ENCODE peak calls at places on chromosomes 5 and 9, in eight cellular contexts. One of them, this sample, is unnamed.

GRCh38 chr5:126808619-126809018 is 31.7 kb downstream of the LMNB1 start:
- DNase-seq in tibial nerve: no peak
- DNase-seq in endodermal cell: no peak
- DNase-seq in choroid plexus epithelial cell: peak
- DNase-seq in heart left ventricle: no peak
- DNase-seq in upper lobe of right lung: no peak
- DNase-seq in left ventricle myocardium inferior: no peak
- DNase-seq in cardiac muscle cell: peak
- DNase-seq in this sample: peak

GRCh38 chr5:148687427-148687826 is 33.1 kb upstream of the HTR4 start:
- DNase-seq in left ventricle myocardium inferior: no peak
- DNase-seq in choroid plexus epithelial cell: peak
- DNase-seq in cardiac muscle cell: peak
- DNase-seq in endodermal cell: peak
- DNase-seq in upper lobe of right lung: no peak
- DNase-seq in tibial nerve: no peak
- DNase-seq in heart left ventricle: no peak
- DNase-seq in this sample: peak

GRCh38 chr5:173916233-173916632 is 28.1 kb downstream of the CPEB4 start:
- DNase-seq in endodermal cell: no peak
- DNase-seq in choroid plexus epithelial cell: no peak
- DNase-seq in upper lobe of right lung: no peak
- DNase-seq in heart left ventricle: no peak
- DNase-seq in cardiac muscle cell: no peak
- DNase-seq in tibial nerve: no peak
- DNase-seq in left ventricle myocardium inferior: no peak
- DNase-seq in this sample: no peak

GRCh38 chr5:55438931-55439477 is 95.8 kb downstream of the PLPP1 start:
- DNase-seq in left ventricle myocardium inferior: no peak
- DNase-seq in heart left ventricle: no peak
- DNase-seq in tibial nerve: no peak
- DNase-seq in cardiac muscle cell: peak
- DNase-seq in endodermal cell: no peak
- DNase-seq in choroid plexus epithelial cell: peak
- DNase-seq in upper lobe of right lung: no peak
- DNase-seq in this sample: no peak

GRCh38 chr9:112556497-112557085 is 70.0 kb downstream of the KIAA1958 start:
- DNase-seq in cardiac muscle cell: peak
- DNase-seq in upper lobe of right lung: no peak
- DNase-seq in left ventricle myocardium inferior: no peak
- DNase-seq in heart left ventricle: no peak
- DNase-seq in tibial nerve: no peak
- DNase-seq in endodermal cell: no peak
- DNase-seq in choroid plexus epithelial cell: peak
- DNase-seq in this sample: peak

GRCh38 chr9:125822160-125822559 is 75.0 kb downstream of the PBX3 start:
- DNase-seq in tibial nerve: no peak
- DNase-seq in upper lobe of right lung: no peak
- DNase-seq in left ventricle myocardium inferior: no peak
- DNase-seq in endodermal cell: no peak
- DNase-seq in choroid plexus epithelial cell: no peak
- DNase-seq in cardiac muscle cell: no peak
- DNase-seq in heart left ventricle: no peak
- DNase-seq in this sample: no peak

GRCh38 chr5:374631-375335 is 53.3 kb downstream of the AHRR start:
- DNase-seq in choroid plexus epithelial cell: no peak
- DNase-seq in heart left ventricle: no peak
- DNase-seq in left ventricle myocardium inferior: no peak
- DNase-seq in tibial nerve: no peak
- DNase-seq in endodermal cell: peak
- DNase-seq in upper lobe of right lung: peak
- DNase-seq in cardiac muscle cell: no peak
- DNase-seq in this sample: no peak

GRCh38 chr9:101668466-101668865 is 70.0 kb downstream of the GRIN3A start:
- DNase-seq in upper lobe of right lung: no peak
- DNase-seq in choroid plexus epithelial cell: peak
- DNase-seq in heart left ventricle: no peak
- DNase-seq in left ventricle myocardium inferior: no peak
- DNase-seq in endodermal cell: no peak
- DNase-seq in cardiac muscle cell: no peak
- DNase-seq in tibial nerve: no peak
- DNase-seq in this sample: no peak

GRCh38 chr9:18207735-18208134 is 266.2 kb upstream of the ADAMTSL1 start:
- DNase-seq in cardiac muscle cell: no peak
- DNase-seq in left ventricle myocardium inferior: no peak
- DNase-seq in upper lobe of right lung: no peak
- DNase-seq in choroid plexus epithelial cell: no peak
- DNase-seq in tibial nerve: no peak
- DNase-seq in endodermal cell: no peak
- DNase-seq in heart left ventricle: no peak
- DNase-seq in this sample: no peak

GRCh38 chr5:167105951-167106350 is 1185.5 kb upstream of the WWC1 start:
- DNase-seq in choroid plexus epithelial cell: no peak
- DNase-seq in tibial nerve: no peak
- DNase-seq in left ventricle myocardium inferior: no peak
- DNase-seq in heart left ventricle: no peak
- DNase-seq in upper lobe of right lung: no peak
- DNase-seq in cardiac muscle cell: no peak
- DNase-seq in endodermal cell: no peak
- DNase-seq in this sample: no peak

GRCh38 chr9:127682351-127683136 is 24.2 kb upstream of the CFAP157 start:
- DNase-seq in left ventricle myocardium inferior: no peak
- DNase-seq in tibial nerve: no peak
- DNase-seq in cardiac muscle cell: no peak
- DNase-seq in endodermal cell: no peak
- DNase-seq in heart left ventricle: no peak
- DNase-seq in upper lobe of right lung: no peak
- DNase-seq in choroid plexus epithelial cell: no peak
- DNase-seq in this sample: peak

GRCh38 chr9:121566401-121567141 is 66.9 kb upstream of the GGTA1 start:
- DNase-seq in left ventricle myocardium inferior: peak
- DNase-seq in endodermal cell: peak
- DNase-seq in choroid plexus epithelial cell: peak
- DNase-seq in cardiac muscle cell: peak
- DNase-seq in upper lobe of right lung: no peak
- DNase-seq in tibial nerve: no peak
- DNase-seq in heart left ventricle: peak
- DNase-seq in this sample: peak

GRCh38 chr9:134552349-134552990 is 89.1 kb upstream of the COL5A1 start:
- DNase-seq in upper lobe of right lung: peak
- DNase-seq in tibial nerve: no peak
- DNase-seq in heart left ventricle: no peak
- DNase-seq in choroid plexus epithelial cell: no peak
- DNase-seq in cardiac muscle cell: no peak
- DNase-seq in endodermal cell: no peak
- DNase-seq in left ventricle myocardium inferior: peak
- DNase-seq in this sample: no peak

DNA sequence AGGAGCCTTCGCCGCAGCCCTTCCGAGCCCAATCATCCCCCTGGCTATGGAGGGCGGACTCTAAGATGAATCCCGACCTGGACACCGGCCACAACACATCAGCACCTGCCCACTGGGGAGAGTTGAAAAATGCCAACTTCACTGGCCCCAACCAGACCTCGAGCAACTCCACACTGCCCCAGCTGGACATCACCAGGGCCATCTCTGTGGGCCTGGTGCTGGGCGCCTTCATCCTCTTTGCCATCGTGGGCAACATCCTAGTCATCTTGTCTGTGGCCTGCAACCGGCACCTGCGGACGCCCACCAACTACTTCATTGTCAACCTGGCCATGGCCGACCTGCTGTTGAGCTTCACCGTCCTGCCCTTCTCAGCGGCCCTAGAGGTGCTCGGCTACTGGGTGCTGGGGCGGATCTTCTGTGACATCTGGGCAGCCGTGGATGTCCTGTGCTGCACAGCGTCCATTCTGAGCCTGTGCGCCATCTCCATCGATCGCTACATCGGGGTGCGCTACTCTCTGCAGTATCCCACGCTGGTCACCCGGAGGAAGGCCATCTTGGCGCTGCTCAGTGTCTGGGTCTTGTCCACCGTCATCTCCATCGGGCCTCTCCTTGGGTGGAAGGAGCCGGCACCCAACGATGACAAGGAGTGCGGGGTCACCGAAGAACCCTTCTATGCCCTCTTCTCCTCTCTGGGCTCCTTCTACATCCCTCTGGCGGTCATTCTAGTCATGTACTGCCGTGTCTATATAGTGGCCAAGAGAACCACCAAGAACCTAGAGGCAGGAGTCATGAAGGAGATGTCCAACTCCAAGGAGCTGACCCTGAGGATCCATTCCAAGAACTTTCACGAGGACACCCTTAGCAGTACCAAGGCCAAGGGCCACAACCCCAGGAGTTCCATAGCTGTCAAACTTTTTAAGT is 819 bp downstream of the ADRA1B start:
- DNase-seq in choroid plexus epithelial cell: no peak
- DNase-seq in cardiac muscle cell: no peak
- DNase-seq in tibial nerve: no peak
- DNase-seq in left ventricle myocardium inferior: no peak
- DNase-seq in heart left ventricle: no peak
- DNase-seq in upper lobe of right lung: no peak
- DNase-seq in endodermal cell: no peak
- DNase-seq in this sample: no peak
- TF ChIP-seq CTCF in choroid plexus epithelial cell: no peak
- TF ChIP-seq CTCF in cardiac muscle cell: no peak
- TF ChIP-seq CTCF in tibial nerve: no peak
- TF ChIP-seq CTCF in left ventricle myocardium inferior: no peak
- TF ChIP-seq CTCF in heart left ventricle: no peak
- TF ChIP-seq CTCF in upper lobe of right lung: no peak
- TF ChIP-seq CTCF in endodermal cell: no peak
- TF ChIP-seq CTCF in this sample: no peak

GRCh38 chr9:107154766-107155165 is 128.3 kb upstream of the RAD23B start:
- DNase-seq in endodermal cell: no peak
- DNase-seq in upper lobe of right lung: no peak
- DNase-seq in choroid plexus epithelial cell: no peak
- DNase-seq in heart left ventricle: no peak
- DNase-seq in cardiac muscle cell: no peak
- DNase-seq in left ventricle myocardium inferior: no peak
- DNase-seq in tibial nerve: no peak
- DNase-seq in this sample: no peak

GRCh38 chr9:107155244-107155817 is 127.7 kb upstream of the RAD23B start:
- DNase-seq in endodermal cell: no peak
- DNase-seq in upper lobe of right lung: no peak
- DNase-seq in choroid plexus epithelial cell: no peak
- DNase-seq in cardiac muscle cell: no peak
- DNase-seq in left ventricle myocardium inferior: no peak
- DNase-seq in heart left ventricle: no peak
- DNase-seq in tibial nerve: no peak
- DNase-seq in this sample: no peak

GRCh38 chr9:107154291-107154690 is 128.8 kb upstream of the RAD23B start:
- DNase-seq in endodermal cell: no peak
- DNase-seq in heart left ventricle: no peak
- DNase-seq in left ventricle myocardium inferior: no peak
- DNase-seq in choroid plexus epithelial cell: no peak
- DNase-seq in cardiac muscle cell: no peak
- DNase-seq in upper lobe of right lung: no peak
- DNase-seq in tibial nerve: no peak
- DNase-seq in this sample: no peak

GRCh38 chr9:107161338-107161737 is 121.7 kb upstream of the RAD23B start:
- DNase-seq in left ventricle myocardium inferior: no peak
- DNase-seq in heart left ventricle: no peak
- DNase-seq in cardiac muscle cell: no peak
- DNase-seq in choroid plexus epithelial cell: no peak
- DNase-seq in endodermal cell: no peak
- DNase-seq in tibial nerve: no peak
- DNase-seq in upper lobe of right lung: no peak
- DNase-seq in this sample: no peak

GRCh38 chr9:107158321-107158720 is 124.8 kb upstream of the RAD23B start:
- DNase-seq in upper lobe of right lung: no peak
- DNase-seq in cardiac muscle cell: peak
- DNase-seq in tibial nerve: no peak
- DNase-seq in left ventricle myocardium inferior: no peak
- DNase-seq in heart left ventricle: no peak
- DNase-seq in endodermal cell: peak
- DNase-seq in choroid plexus epithelial cell: peak
- DNase-seq in this sample: peak
- TF ChIP-seq CTCF in upper lobe of right lung: peak
- TF ChIP-seq CTCF in cardiac muscle cell: peak
- TF ChIP-seq CTCF in tibial nerve: peak
- TF ChIP-seq CTCF in left ventricle myocardium inferior: peak
- TF ChIP-seq CTCF in heart left ventricle: peak
- TF ChIP-seq CTCF in endodermal cell: peak
- TF ChIP-seq CTCF in choroid plexus epithelial cell: peak
- TF ChIP-seq CTCF in this sample: peak

DNA sequence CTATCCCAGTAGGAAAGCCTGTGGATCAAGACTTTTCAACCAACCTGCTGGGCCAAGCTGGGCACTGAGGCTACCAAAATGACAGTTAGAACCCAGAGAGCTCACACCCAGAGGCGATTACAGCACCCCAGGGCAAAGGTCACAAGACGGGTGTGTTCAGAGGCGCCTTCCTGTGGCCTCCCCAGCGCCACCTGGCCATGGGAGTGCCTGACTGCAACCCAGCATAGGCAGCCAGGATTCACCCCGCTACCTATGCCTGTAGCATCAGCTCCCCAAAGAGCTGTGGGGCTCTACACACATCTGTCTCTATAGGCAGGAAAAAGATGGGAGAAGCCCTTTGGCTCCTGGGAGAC is 33.5 kb downstream of the PDGFRB start:
- DNase-seq in tibial nerve: no peak
- DNase-seq in heart left ventricle: no peak
- DNase-seq in choroid plexus epithelial cell: no peak
- DNase-seq in upper lobe of right lung: peak
- DNase-seq in cardiac muscle cell: no peak
- DNase-seq in endodermal cell: peak
- DNase-seq in left ventricle myocardium inferior: no peak
- DNase-seq in this sample: peak
- TF ChIP-seq CTCF in tibial nerve: no peak
- TF ChIP-seq CTCF in heart left ventricle: peak
- TF ChIP-seq CTCF in choroid plexus epithelial cell: peak
- TF ChIP-seq CTCF in upper lobe of right lung: peak
- TF ChIP-seq CTCF in cardiac muscle cell: peak
- TF ChIP-seq CTCF in endodermal cell: peak
- TF ChIP-seq CTCF in left ventricle myocardium inferior: peak
- TF ChIP-seq CTCF in this sample: peak

GRCh38 chr5:106454651-106455415 is 1215.9 kb downstream of the EFNA5 start:
- DNase-seq in tibial nerve: no peak
- DNase-seq in upper lobe of right lung: no peak
- DNase-seq in endodermal cell: peak
- DNase-seq in left ventricle myocardium inferior: no peak
- DNase-seq in heart left ventricle: no peak
- DNase-seq in cardiac muscle cell: peak
- DNase-seq in choroid plexus epithelial cell: peak
- DNase-seq in this sample: peak
- TF ChIP-seq CTCF in tibial nerve: no peak
- TF ChIP-seq CTCF in upper lobe of right lung: peak
- TF ChIP-seq CTCF in endodermal cell: peak
- TF ChIP-seq CTCF in left ventricle myocardium inferior: peak
- TF ChIP-seq CTCF in heart left ventricle: peak
- TF ChIP-seq CTCF in cardiac muscle cell: peak
- TF ChIP-seq CTCF in choroid plexus epithelial cell: peak
- TF ChIP-seq CTCF in this sample: peak